ENCODE peak calls at places on chromosomes 13 and 19, in ten cellular contexts. One of them, this sample, is unnamed.
A peak's percentile ranks its signal among the peaks of the same experiment; 100 is the strongest.

GRCh38 chr19:3536429-3537100 is 2.4 kb upstream of the TEKTIP1 start:
- DNase-seq in left lung: no peak
- DNase-seq in upper lobe of left lung: peak; percentile 81
- DNase-seq in neuronal stem cell: no peak
- DNase-seq in SJSA1: no peak
- DNase-seq in breast epithelium: no peak
- DNase-seq in fibroblast of lung: no peak
- DNase-seq in small intestine: no peak
- DNase-seq in psoas muscle: peak; percentile 53
- DNase-seq in right cardiac atrium: peak; percentile 71
- DNase-seq in this sample: no peak

GRCh38 chr13:109745060-109745459 is 41.3 kb downstream of the IRS2 start:
- DNase-seq in breast epithelium: no peak
- DNase-seq in neuronal stem cell: no peak
- DNase-seq in fibroblast of lung: no peak
- DNase-seq in left lung: peak; percentile 68
- DNase-seq in small intestine: no peak
- DNase-seq in SJSA1: no peak
- DNase-seq in upper lobe of left lung: no peak
- DNase-seq in right cardiac atrium: no peak
- DNase-seq in psoas muscle: no peak
- DNase-seq in this sample: no peak

GRCh38 chr19:2416321-2417097 is 10.9 kb downstream of the TIMM13 start:
- DNase-seq in right cardiac atrium: no peak
- DNase-seq in SJSA1: no peak
- DNase-seq in small intestine: no peak
- DNase-seq in psoas muscle: no peak
- DNase-seq in upper lobe of left lung: no peak
- DNase-seq in fibroblast of lung: no peak
- DNase-seq in left lung: no peak
- DNase-seq in neuronal stem cell: no peak
- DNase-seq in breast epithelium: no peak
- DNase-seq in this sample: no peak

GRCh38 chr13:60620611-60621395 is 223.8 kb downstream of the TDRD3 start:
- DNase-seq in fibroblast of lung: no peak
- DNase-seq in upper lobe of left lung: no peak
- DNase-seq in neuronal stem cell: no peak
- DNase-seq in small intestine: no peak
- DNase-seq in right cardiac atrium: no peak
- DNase-seq in psoas muscle: no peak
- DNase-seq in breast epithelium: no peak
- DNase-seq in SJSA1: no peak
- DNase-seq in left lung: no peak
- DNase-seq in this sample: no peak

GRCh38 chr19:6061420-6062130 is 48.7 kb downstream of the RFX2 start:
- DNase-seq in SJSA1: no peak
- DNase-seq in fibroblast of lung: no peak
- DNase-seq in psoas muscle: peak; percentile 28
- DNase-seq in small intestine: peak; percentile 20
- DNase-seq in neuronal stem cell: no peak
- DNase-seq in breast epithelium: peak; percentile 53
- DNase-seq in right cardiac atrium: no peak
- DNase-seq in left lung: no peak
- DNase-seq in upper lobe of left lung: no peak
- DNase-seq in this sample: no peak

GRCh38 chr13:113155201-113155600 is 3.2 kb upstream of the PROZ start:
- DNase-seq in SJSA1: no peak
- DNase-seq in fibroblast of lung: no peak
- DNase-seq in upper lobe of left lung: no peak
- DNase-seq in breast epithelium: no peak
- DNase-seq in psoas muscle: no peak
- DNase-seq in neuronal stem cell: no peak
- DNase-seq in right cardiac atrium: no peak
- DNase-seq in small intestine: no peak
- DNase-seq in left lung: no peak
- DNase-seq in this sample: no peak

GRCh38 chr19:46000497-46001246 is 5.4 kb downstream of the CCDC61 start:
- DNase-seq in upper lobe of left lung: no peak
- DNase-seq in right cardiac atrium: peak; percentile 52
- DNase-seq in neuronal stem cell: peak; percentile 40
- DNase-seq in fibroblast of lung: no peak
- DNase-seq in left lung: peak; percentile 83
- DNase-seq in breast epithelium: no peak
- DNase-seq in small intestine: peak; percentile 69
- DNase-seq in SJSA1: no peak
- DNase-seq in psoas muscle: peak; percentile 41
- DNase-seq in this sample: peak; percentile 53

GRCh38 chr19:39277598-39277997 is 9.4 kb downstream of the IFNL2 start:
- DNase-seq in upper lobe of left lung: no peak
- DNase-seq in psoas muscle: no peak
- DNase-seq in neuronal stem cell: no peak
- DNase-seq in small intestine: peak; percentile 73
- DNase-seq in right cardiac atrium: no peak
- DNase-seq in breast epithelium: no peak
- DNase-seq in left lung: no peak
- DNase-seq in SJSA1: no peak
- DNase-seq in fibroblast of lung: no peak
- DNase-seq in this sample: no peak

GRCh38 chr19:12891553-12892021 is 627 bp downstream of the GCDH start:
- DNase-seq in neuronal stem cell: no peak
- DNase-seq in upper lobe of left lung: no peak
- DNase-seq in fibroblast of lung: no peak
- DNase-seq in small intestine: no peak
- DNase-seq in breast epithelium: no peak
- DNase-seq in psoas muscle: no peak
- DNase-seq in SJSA1: no peak
- DNase-seq in left lung: no peak
- DNase-seq in right cardiac atrium: no peak
- DNase-seq in this sample: no peak

GRCh38 chr13:113002206-113002821 is 33.3 kb downstream of the MCF2L start:
- DNase-seq in upper lobe of left lung: peak; percentile 74
- DNase-seq in small intestine: peak; percentile 40
- DNase-seq in neuronal stem cell: peak; percentile 54
- DNase-seq in right cardiac atrium: no peak
- DNase-seq in psoas muscle: no peak
- DNase-seq in fibroblast of lung: no peak
- DNase-seq in left lung: no peak
- DNase-seq in breast epithelium: no peak
- DNase-seq in SJSA1: no peak
- DNase-seq in this sample: peak; percentile 58

GRCh38 chr13:105567951-105568510 is 967.4 kb downstream of the EFNB2 start:
- DNase-seq in SJSA1: no peak
- DNase-seq in small intestine: no peak
- DNase-seq in fibroblast of lung: no peak
- DNase-seq in left lung: no peak
- DNase-seq in right cardiac atrium: no peak
- DNase-seq in upper lobe of left lung: no peak
- DNase-seq in breast epithelium: no peak
- DNase-seq in psoas muscle: no peak
- DNase-seq in neuronal stem cell: no peak
- DNase-seq in this sample: no peak

GRCh38 chr13:106640515-106640914 is 72.6 kb upstream of the ARGLU1 start:
- DNase-seq in fibroblast of lung: no peak
- DNase-seq in right cardiac atrium: no peak
- DNase-seq in neuronal stem cell: no peak
- DNase-seq in small intestine: no peak
- DNase-seq in left lung: no peak
- DNase-seq in upper lobe of left lung: no peak
- DNase-seq in breast epithelium: no peak
- DNase-seq in SJSA1: no peak
- DNase-seq in psoas muscle: no peak
- DNase-seq in this sample: no peak

GRCh38 chr13:42814868-42815267 is 33.5 kb downstream of the FAM216B start:
- DNase-seq in psoas muscle: no peak
- DNase-seq in fibroblast of lung: peak; percentile 95
- DNase-seq in SJSA1: no peak
- DNase-seq in small intestine: no peak
- DNase-seq in neuronal stem cell: no peak
- DNase-seq in upper lobe of left lung: no peak
- DNase-seq in breast epithelium: no peak
- DNase-seq in left lung: no peak
- DNase-seq in right cardiac atrium: no peak
- DNase-seq in this sample: no peak

GRCh38 chr19:14118165-14119051 is 846 bp upstream of the PRKACA start:
- DNase-seq in neuronal stem cell: peak; percentile 81
- DNase-seq in psoas muscle: peak; percentile 93
- DNase-seq in SJSA1: peak; percentile 31
- DNase-seq in right cardiac atrium: peak; percentile 89
- DNase-seq in upper lobe of left lung: no peak
- DNase-seq in small intestine: peak; percentile 51
- DNase-seq in fibroblast of lung: peak; percentile 81
- DNase-seq in breast epithelium: peak; percentile 72
- DNase-seq in left lung: peak; percentile 86
- DNase-seq in this sample: peak; percentile 59

GRCh38 chr13:95356916-95357315 is 55.7 kb upstream of the ABCC4 start:
- DNase-seq in neuronal stem cell: no peak
- DNase-seq in breast epithelium: no peak
- DNase-seq in upper lobe of left lung: no peak
- DNase-seq in psoas muscle: no peak
- DNase-seq in small intestine: peak; percentile 64
- DNase-seq in fibroblast of lung: no peak
- DNase-seq in left lung: no peak
- DNase-seq in SJSA1: no peak
- DNase-seq in right cardiac atrium: no peak
- DNase-seq in this sample: no peak
- H3K4me1 ChIP-seq in neuronal stem cell: peaks cover 18% of the 10 kb centered on the region
- H3K4me1 ChIP-seq in breast epithelium: no peaks in the 10 kb centered on the region
- H3K4me1 ChIP-seq in upper lobe of left lung: peaks cover 10% of the 10 kb centered on the region
- H3K4me1 ChIP-seq in psoas muscle: no peaks in the 10 kb centered on the region
- H3K4me1 ChIP-seq in small intestine: no peaks in the 10 kb centered on the region
- H3K4me1 ChIP-seq in fibroblast of lung: no peaks in the 10 kb centered on the region
- H3K4me1 ChIP-seq in left lung: peaks cover 5% of the 10 kb centered on the region
- H3K4me1 ChIP-seq in SJSA1: peaks cover 3% of the 10 kb centered on the region
- H3K4me1 ChIP-seq in right cardiac atrium: no peaks in the 10 kb centered on the region
- H3K4me1 ChIP-seq in this sample: peaks cover 16% of the 10 kb centered on the region

GRCh38 chr19:18072335-18072734 is 14.4 kb downstream of the IL12RB1 start:
- DNase-seq in upper lobe of left lung: no peak
- DNase-seq in small intestine: no peak
- DNase-seq in neuronal stem cell: no peak
- DNase-seq in psoas muscle: no peak
- DNase-seq in fibroblast of lung: no peak
- DNase-seq in SJSA1: no peak
- DNase-seq in left lung: no peak
- DNase-seq in right cardiac atrium: no peak
- DNase-seq in breast epithelium: no peak
- DNase-seq in this sample: no peak

GRCh38 chr19:18070181-18070580 is 16.6 kb downstream of the IL12RB1 start:
- DNase-seq in neuronal stem cell: no peak
- DNase-seq in right cardiac atrium: no peak
- DNase-seq in small intestine: no peak
- DNase-seq in upper lobe of left lung: no peak
- DNase-seq in psoas muscle: no peak
- DNase-seq in left lung: no peak
- DNase-seq in SJSA1: no peak
- DNase-seq in breast epithelium: no peak
- DNase-seq in fibroblast of lung: no peak
- DNase-seq in this sample: no peak

GRCh38 chr19:18073197-18073596 is 13.5 kb downstream of the IL12RB1 start:
- DNase-seq in small intestine: no peak
- DNase-seq in left lung: no peak
- DNase-seq in upper lobe of left lung: no peak
- DNase-seq in fibroblast of lung: no peak
- DNase-seq in SJSA1: no peak
- DNase-seq in right cardiac atrium: no peak
- DNase-seq in neuronal stem cell: no peak
- DNase-seq in breast epithelium: no peak
- DNase-seq in psoas muscle: no peak
- DNase-seq in this sample: no peak

GRCh38 chr19:18069383-18069782 is 17.4 kb downstream of the IL12RB1 start:
- DNase-seq in left lung: no peak
- DNase-seq in neuronal stem cell: no peak
- DNase-seq in right cardiac atrium: no peak
- DNase-seq in small intestine: no peak
- DNase-seq in psoas muscle: no peak
- DNase-seq in SJSA1: no peak
- DNase-seq in fibroblast of lung: no peak
- DNase-seq in upper lobe of left lung: no peak
- DNase-seq in breast epithelium: no peak
- DNase-seq in this sample: no peak

DNA sequence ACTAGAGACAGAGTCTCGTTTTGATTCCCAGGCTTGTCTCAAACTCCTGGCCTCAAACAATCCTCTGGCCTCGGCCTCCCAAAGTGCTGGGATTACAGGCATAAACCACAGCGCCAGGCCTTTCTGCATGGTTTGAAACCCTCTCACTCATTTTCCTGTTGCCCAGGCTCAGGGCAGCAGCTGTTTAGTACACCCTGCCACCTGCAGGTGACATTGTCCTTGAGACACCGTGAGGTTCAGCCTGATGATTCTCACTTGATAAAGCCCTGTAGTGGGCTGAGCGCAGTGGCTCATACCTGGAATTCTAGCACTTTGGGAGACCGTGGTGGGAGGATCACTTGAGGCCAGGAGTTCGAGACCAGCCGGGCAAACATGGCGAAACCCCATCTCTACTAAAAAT is 12.5 kb downstream of the IL12RB1 start:
- DNase-seq in neuronal stem cell: no peak
- DNase-seq in upper lobe of left lung: no peak
- DNase-seq in psoas muscle: no peak
- DNase-seq in left lung: no peak
- DNase-seq in SJSA1: no peak
- DNase-seq in right cardiac atrium: no peak
- DNase-seq in small intestine: no peak
- DNase-seq in breast epithelium: no peak
- DNase-seq in fibroblast of lung: no peak
- DNase-seq in this sample: no peak
- H3K4me3 ChIP-seq in neuronal stem cell: no peak overlapping the region
- H3K4me3 ChIP-seq in upper lobe of left lung: no peak overlapping the region
- H3K4me3 ChIP-seq in psoas muscle: no peak overlapping the region
- H3K4me3 ChIP-seq in left lung: no peak overlapping the region
- H3K4me3 ChIP-seq in SJSA1: no peak overlapping the region
- H3K4me3 ChIP-seq in right cardiac atrium: no peak overlapping the region
- H3K4me3 ChIP-seq in small intestine: no peak overlapping the region
- H3K4me3 ChIP-seq in breast epithelium: no peak overlapping the region
- H3K4me3 ChIP-seq in fibroblast of lung: no peak overlapping the region
- H3K4me3 ChIP-seq in this sample: no peak overlapping the region

GRCh38 chr13:40644838-40645620 is 21.4 kb downstream of the FOXO1 start:
- DNase-seq in breast epithelium: no peak
- DNase-seq in small intestine: peak; percentile 57
- DNase-seq in left lung: no peak
- DNase-seq in psoas muscle: no peak
- DNase-seq in upper lobe of left lung: no peak
- DNase-seq in right cardiac atrium: no peak
- DNase-seq in neuronal stem cell: no peak
- DNase-seq in SJSA1: no peak
- DNase-seq in fibroblast of lung: no peak
- DNase-seq in this sample: no peak
- H3K4me1 ChIP-seq in breast epithelium: no peaks in the 10 kb centered on the region
- H3K4me1 ChIP-seq in small intestine: peaks cover 39% of the 10 kb centered on the region
- H3K4me1 ChIP-seq in left lung: peaks cover 37% of the 10 kb centered on the region
- H3K4me1 ChIP-seq in psoas muscle: peaks cover 74% of the 10 kb centered on the region
- H3K4me1 ChIP-seq in upper lobe of left lung: peaks cover 36% of the 10 kb centered on the region
- H3K4me1 ChIP-seq in right cardiac atrium: peaks cover 24% of the 10 kb centered on the region
- H3K4me1 ChIP-seq in neuronal stem cell: peaks cover 10% of the 10 kb centered on the region
- H3K4me1 ChIP-seq in SJSA1: peaks cover 12% of the 10 kb centered on the region
- H3K4me1 ChIP-seq in fibroblast of lung: no peaks in the 10 kb centered on the region
- H3K4me1 ChIP-seq in this sample: peaks cover 34% of the 10 kb centered on the region

DNA sequence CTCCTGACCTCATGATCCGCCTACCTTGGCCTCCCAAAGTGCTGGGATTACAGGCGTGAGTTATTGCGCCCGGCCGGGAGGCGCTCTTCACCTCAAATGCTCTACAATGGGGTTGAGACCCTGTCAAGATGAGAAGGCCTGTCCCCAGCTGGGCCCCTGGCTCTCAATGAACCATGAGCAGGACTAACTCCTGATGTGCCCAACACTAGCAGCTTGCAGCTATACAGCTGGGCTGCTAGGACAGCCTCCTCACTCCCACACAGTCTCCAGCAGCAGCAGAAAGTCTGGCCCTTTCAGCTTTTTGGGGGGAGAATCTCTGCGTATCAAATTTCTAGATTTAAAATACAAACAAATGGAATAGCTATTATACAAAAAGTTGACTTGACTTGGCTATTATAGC is 30.3 kb downstream of the TMTC4 start:
- DNase-seq in small intestine: no peak
- DNase-seq in neuronal stem cell: no peak
- DNase-seq in SJSA1: no peak
- DNase-seq in breast epithelium: no peak
- DNase-seq in upper lobe of left lung: no peak
- DNase-seq in fibroblast of lung: peak; percentile 15
- DNase-seq in left lung: no peak
- DNase-seq in right cardiac atrium: no peak
- DNase-seq in psoas muscle: no peak
- DNase-seq in this sample: no peak
- H3K4me3 ChIP-seq in small intestine: no peak overlapping the region
- H3K4me3 ChIP-seq in neuronal stem cell: no peak overlapping the region
- H3K4me3 ChIP-seq in SJSA1: no peak overlapping the region
- H3K4me3 ChIP-seq in breast epithelium: no peak overlapping the region
- H3K4me3 ChIP-seq in upper lobe of left lung: no peak overlapping the region
- H3K4me3 ChIP-seq in fibroblast of lung: no peak overlapping the region
- H3K4me3 ChIP-seq in left lung: no peak overlapping the region
- H3K4me3 ChIP-seq in right cardiac atrium: no peak overlapping the region
- H3K4me3 ChIP-seq in psoas muscle: no peak overlapping the region
- H3K4me3 ChIP-seq in this sample: no peak overlapping the region

This sample was measured in body of pancreas.